ENCODE peak calls at places on chromosomes 12 and 14, in five cellular contexts. J is GM04503, P is T-cell, U is fibroblast of villous mesenchyme, M is A549. N is an unnamed sample.

GRCh38 chr12:12784911-12785814 is at the start of gene APOLD1:
- DNase-seq in J (no peak), P (no peak), U (peak; percentile 60), M (no peak), N (no peak)

GRCh38 chr14:68506645-68507405 is 286.0 kb downstream of the ZFP36L1 start:
- DNase-seq in J (no peak), P (peak; percentile 40), U (no peak), M (no peak), N (no peak)

GRCh38 chr14:68651652-68652432 is 141.0 kb downstream of the ZFP36L1 start:
- DNase-seq in J (no peak), P (no peak), U (peak; percentile 91), M (no peak), N (no peak)

GRCh38 chr12:98684199-98684598 is 39.1 kb downstream of the APAF1 start:
- DNase-seq in J (no peak), P (no peak), U (no peak), M (no peak), N (no peak)

GRCh38 chr14:89629383-89629782 is 212.3 kb upstream of the FOXN3 start:
- DNase-seq in J (no peak), P (no peak), U (peak; percentile 14), M (no peak), N (no peak)

GRCh38 chr14:20606190-20606901 is 15.2 kb upstream of the RNASE12 start:
- DNase-seq in J (no peak), P (no peak), U (peak; percentile 35), M (peak; percentile 44), N (peak; percentile 46)

GRCh38 chr12:120669055-120669828 is 17.7 kb upstream of the MLEC start:
- DNase-seq in J (no peak), P (no peak), U (peak; percentile 24), M (no peak), N (no peak)

GRCh38 chr12:117671734-117672133 is 297.1 kb downstream of the KSR2 start:
- DNase-seq in J (no peak), P (no peak), U (no peak), M (peak; percentile 71), N (peak; percentile 28)

GRCh38 chr14:98955036-98955740 is 316.8 kb downstream of the BCL11B start:
- DNase-seq in J (no peak), P (no peak), U (no peak), M (no peak), N (no peak)

GRCh38 chr12:4118017-4118510 is 155.5 kb upstream of the CCND2 start:
- DNase-seq in J (no peak), P (peak; percentile 17), U (peak; percentile 74), M (no peak), N (no peak)

GRCh38 chr12:95802482-95803264 is 12.1 kb upstream of the NTN4 start:
- DNase-seq in J (peak; percentile 61), P (no peak), U (peak; percentile 75), M (peak; percentile 67), N (no peak)